ENCODE peak calls at places on chromosome 9, in eight cellular contexts. K, V, X, S, J, U, H and G are unnamed samples.

GRCh38 chr9:133897675-133898074 is 94.4 kb downstream of the VAV2 start:
- DNase-seq in K (no peak), V (no peak), X (no peak), S (no peak), J (no peak), U (no peak), H (no peak), G (no peak)

GRCh38 chr9:6937209-6937608 is 179.4 kb downstream of the KDM4C start:
- DNase-seq in K (no peak), V (no peak), X (no peak), S (no peak), J (no peak), U (no peak), H (no peak), G (no peak)

GRCh38 chr9:133375116-133375723 is 640 bp downstream of the SURF4 start:
- DNase-seq in K (no peak), V (no peak), X (no peak), S (peak; percentile 67), J (peak; percentile 46), U (peak; percentile 67), H (peak; percentile 61), G (peak; percentile 58)

GRCh38 chr9:90914868-90915483 is 113.4 kb downstream of the SYK start:
- DNase-seq in K (peak; percentile 77), V (peak; percentile 33), X (peak; percentile 69), S (peak; percentile 63), J (peak; percentile 76), U (peak; percentile 84), H (peak; percentile 80), G (peak; percentile 62)

GRCh38 chr9:130532426-130532825 is 47.0 kb upstream of the FUBP3 start:
- DNase-seq in K (no peak), V (no peak), X (no peak), S (no peak), J (no peak), U (no peak), H (no peak), G (no peak)

GRCh38 chr9:127812936-127813675 is 10.4 kb downstream of the FPGS start:
- DNase-seq in K (no peak), V (no peak), X (no peak), S (no peak), J (no peak), U (no peak), H (no peak), G (no peak)

GRCh38 chr9:106862115-106862945 is 636 bp upstream of the ZNF462 start:
- DNase-seq in K (peak; percentile 36), V (no peak), X (no peak), S (no peak), J (peak; percentile 52), U (peak; percentile 52), H (peak; percentile 11), G (peak; percentile 54)

GRCh38 chr9:7119612-7120011 is 361.8 kb downstream of the KDM4C start:
- DNase-seq in K (no peak), V (no peak), X (no peak), S (no peak), J (no peak), U (no peak), H (no peak), G (no peak)

DNA sequence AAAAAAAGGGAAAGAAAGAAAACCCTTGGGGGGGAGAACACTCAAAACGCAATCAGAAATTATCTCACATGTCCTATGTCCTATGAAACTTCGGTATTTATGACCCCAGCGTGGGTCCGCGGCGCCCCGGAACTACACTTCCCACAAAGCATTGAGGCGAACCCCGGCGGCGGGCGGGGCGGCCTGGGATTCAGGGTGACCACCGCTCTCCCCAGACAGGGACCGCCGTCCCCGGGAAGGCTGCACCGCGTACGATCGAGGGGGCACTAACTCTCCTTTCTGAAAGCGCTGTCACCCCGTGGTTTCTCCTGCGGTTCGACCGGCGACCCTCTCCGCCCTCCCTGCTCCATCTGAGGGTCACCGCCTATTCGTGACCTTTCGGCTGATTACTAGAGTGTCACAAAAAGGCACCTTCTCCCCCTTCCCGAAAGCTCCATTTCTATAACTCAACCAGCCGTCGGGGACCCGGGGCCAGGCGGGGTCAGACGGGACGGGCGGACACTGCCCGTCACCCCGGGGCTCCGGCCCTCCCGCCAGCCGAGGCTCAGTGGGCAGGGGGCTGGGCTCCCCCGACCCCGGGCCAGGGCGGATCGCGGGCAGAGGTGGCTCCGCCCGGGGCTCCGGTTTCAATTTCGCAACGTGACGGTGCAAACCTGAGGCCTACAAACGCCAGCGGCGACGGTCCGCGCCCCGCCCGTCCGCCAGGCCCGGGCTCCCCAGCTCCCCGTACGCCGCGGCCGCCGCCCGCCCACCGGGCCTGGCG is 1.3 kb downstream of the ECPAS start:
- DNase-seq in K (peak; percentile 81), V (no peak), X (peak; percentile 80), S (peak; percentile 57), J (peak; percentile 55), U (peak; percentile 85), H (peak; percentile 77), G (peak; percentile 50)
- TF ChIP-seq POLR2A in K (peak; percentile 67), V (peak; percentile 79), X (peak; percentile 63), S (peak; percentile 64), J (peak; percentile 13), U (peak; percentile 63), H (peak; percentile 45), G (no peak)

DNA sequence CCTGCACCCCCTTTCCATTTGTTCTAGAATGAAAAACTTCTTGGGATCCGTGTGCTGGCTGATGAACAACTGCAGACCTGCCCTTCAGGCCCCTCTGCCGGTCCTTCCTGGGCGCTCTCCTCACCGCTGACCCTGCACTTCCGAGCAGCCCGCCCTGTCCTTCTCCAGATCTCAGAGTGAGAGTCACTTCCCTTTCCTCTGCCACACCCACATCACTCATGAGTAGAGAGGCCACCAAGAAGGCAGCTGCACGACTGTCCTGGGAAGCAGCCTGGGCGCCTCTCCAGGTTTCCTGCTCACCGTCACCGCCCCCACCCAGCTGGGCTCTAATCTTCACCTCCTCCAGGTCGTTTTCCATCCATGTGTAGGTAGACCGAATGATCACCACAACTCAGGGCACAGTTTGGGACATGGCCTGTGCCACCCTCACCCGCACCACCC is 35.0 kb upstream of the NSMF start:
- DNase-seq in K (no peak), V (no peak), X (no peak), S (no peak), J (no peak), U (no peak), H (no peak), G (no peak)
- TF ChIP-seq POLR2A in K (no peak), V (no peak), X (no peak), S (no peak), J (no peak), U (no peak), H (no peak), G (no peak)

GRCh38 chr9:113659039-113659438 is 195.5 kb downstream of the RGS3 start:
- DNase-seq in K (no peak), V (no peak), X (no peak), S (no peak), J (no peak), U (no peak), H (no peak), G (no peak)
- TF ChIP-seq POLR2A in K (no peak), V (no peak), X (no peak), S (no peak), J (no peak), U (no peak), H (no peak), G (no peak)

GRCh38 chr9:129482521-129483466 is 138.1 kb downstream of the C9orf50 start:
- DNase-seq in K (peak; percentile 88), V (no peak), X (no peak), S (no peak), J (peak; percentile 84), U (peak; percentile 78), H (peak; percentile 94), G (peak; percentile 69)
- TF ChIP-seq POLR2A in K (peak; percentile 32), V (no peak), X (peak; percentile 58), S (no peak), J (peak; percentile 30), U (no peak), H (peak; percentile 34), G (no peak)

DNA sequence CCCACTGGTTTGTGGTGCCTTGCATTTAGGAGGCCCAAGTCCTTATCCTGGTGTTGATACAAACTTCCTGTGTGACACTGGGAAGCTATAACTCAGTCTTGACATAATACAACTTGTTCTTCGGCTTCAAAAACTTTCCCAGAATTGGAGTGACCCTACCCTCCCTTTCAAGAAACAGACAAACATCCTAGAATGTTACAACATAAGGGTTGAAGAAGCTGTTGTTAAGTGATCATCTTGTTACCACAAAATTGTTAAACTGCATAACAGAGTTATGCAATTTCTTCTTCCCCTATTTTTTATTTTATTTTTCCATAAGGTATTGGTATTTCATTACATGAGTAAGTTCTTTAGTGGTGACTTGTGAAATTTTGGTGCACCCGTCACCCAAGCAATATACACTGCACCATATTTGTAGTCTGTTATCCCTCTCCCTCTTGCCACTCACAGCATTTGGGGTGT is 21.3 kb downstream of the TLR4 start:
- DNase-seq in K (no peak), V (no peak), X (no peak), S (no peak), J (no peak), U (no peak), H (no peak), G (no peak)
- TF ChIP-seq POLR2A in K (no peak), V (no peak), X (no peak), S (no peak), J (no peak), U (no peak), H (no peak), G (no peak)

GRCh38 chr9:70420267-70421019 is 6.0 kb upstream of the KLF9 start:
- DNase-seq in K (peak; percentile 96), V (no peak), X (peak; percentile 81), S (peak; percentile 87), J (peak; percentile 82), U (peak; percentile 96), H (peak; percentile 97), G (peak; percentile 91)
- TF ChIP-seq POLR2A in K (peak; percentile 78), V (peak; percentile 28), X (peak; percentile 36), S (no peak), J (peak; percentile 87), U (peak; percentile 83), H (no peak), G (peak; percentile 68)

DNA sequence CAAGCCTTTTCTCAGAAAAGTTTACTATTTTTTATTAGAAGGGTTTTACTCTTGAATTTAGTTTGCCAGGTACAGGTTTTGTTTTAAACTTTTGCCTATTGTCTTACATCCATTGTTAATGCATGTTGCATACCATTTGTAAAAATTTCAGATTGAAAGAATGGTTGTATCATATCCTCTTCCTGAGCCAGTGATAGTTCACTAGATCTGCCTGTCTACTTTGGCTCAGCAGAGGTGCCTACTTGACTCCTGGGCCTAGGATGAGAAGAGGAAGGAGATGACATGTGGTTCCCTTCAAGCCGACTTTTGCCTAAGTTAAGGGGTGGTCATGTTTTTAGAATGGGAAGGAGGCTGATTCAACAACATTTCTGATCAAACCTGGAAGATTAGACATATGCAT is 232.9 kb downstream of the TRPM3 start:
- DNase-seq in K (no peak), V (no peak), X (no peak), S (no peak), J (no peak), U (no peak), H (no peak), G (no peak)
- TF ChIP-seq POLR2A in K (no peak), V (no peak), X (no peak), S (no peak), J (no peak), U (no peak), H (no peak), G (no peak)

DNA sequence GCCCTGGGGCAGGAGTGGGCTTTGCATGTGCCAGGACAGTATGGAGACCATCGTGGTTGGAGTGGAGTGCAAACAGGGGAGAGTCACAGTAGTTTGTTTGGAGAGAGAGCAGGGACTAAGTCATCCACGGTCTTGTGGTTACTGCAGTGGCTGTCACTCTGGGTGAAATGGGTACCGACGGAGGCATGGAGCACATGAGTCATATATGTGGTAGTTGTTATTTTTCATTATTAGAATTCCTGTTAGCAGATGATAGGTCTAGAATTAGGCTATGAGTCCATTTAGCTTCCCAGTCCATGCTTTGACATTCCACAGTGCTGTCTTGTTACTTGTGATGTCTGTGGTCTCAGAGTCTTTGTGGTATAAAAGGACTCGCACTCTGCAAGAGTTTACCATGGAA is 303.9 kb downstream of the DMRT2 start:
- DNase-seq in K (no peak), V (no peak), X (no peak), S (no peak), J (no peak), U (no peak), H (no peak), G (no peak)
- TF ChIP-seq POLR2A in K (no peak), V (no peak), X (no peak), S (no peak), J (no peak), U (no peak), H (no peak), G (no peak)